ENCODE peak calls at places on chromosome 19, in five cellular contexts. O is GM18507, Q is mammary epithelial cell, N is astrocyte, D is lung. W is an unnamed sample.

GRCh38 chr19:33664744-33665143 is 43.0 kb downstream of the CHST8 start:
- DNase-seq in O (no peak), Q (no peak), N (no peak), D (no peak), W (no peak)

GRCh38 chr19:46719629-46720515 is 3.0 kb upstream of the PRKD2 start:
- DNase-seq in O (no peak), Q (no peak), N (no peak), D (no peak), W (no peak)

GRCh38 chr19:38550376-38550775 is 67.4 kb downstream of the MAP4K1 start:
- DNase-seq in O (no peak), Q (no peak), N (no peak), D (no peak), W (no peak)

GRCh38 chr19:54266133-54266532 is 9.1 kb upstream of the LILRB5 start:
- DNase-seq in O (peak), Q (peak), N (peak), D (peak), W (peak)

GRCh38 chr19:54478677-54479266 is 5.7 kb upstream of the CDC42EP5 start:
- DNase-seq in O (no peak), Q (peak), N (peak), D (no peak), W (peak)

GRCh38 chr19:49331616-49332055 is 3.6 kb upstream of the CD37 start:
- DNase-seq in O (no peak), Q (peak), N (peak), D (no peak), W (peak)

GRCh38 chr19:15379996-15380647 is 535 bp upstream of the AKAP8 start:
- DNase-seq in O (no peak), Q (peak), N (peak), D (peak), W (peak)

GRCh38 chr19:3506384-3507340 is 551 bp downstream of the FZR1 start:
- DNase-seq in O (no peak), Q (peak), N (no peak), D (peak), W (no peak)

W was measured in renal cortical epithelial cell.